ENCODE peak calls at places on chromosomes 7 and 10, in nine cellular contexts. One of them, this sample, is unnamed.

GRCh38 chr10:99394761-99395386 is 35.5 kb downstream of the GOT1 start:
- DNase-seq in foreskin fibroblast: no peak
- DNase-seq in body of pancreas: no peak
- DNase-seq in AG10803: no peak
- DNase-seq in neural progenitor cell: no peak
- DNase-seq in astrocyte of the spinal cord: no peak
- DNase-seq in heart left ventricle: no peak
- DNase-seq in right atrium auricular region: peak
- DNase-seq in dorsolateral prefrontal cortex: no peak
- DNase-seq in this sample: no peak

GRCh38 chr7:100489824-100490223 is 6.1 kb downstream of the NYAP1 start:
- DNase-seq in astrocyte of the spinal cord: peak
- DNase-seq in foreskin fibroblast: peak
- DNase-seq in right atrium auricular region: no peak
- DNase-seq in neural progenitor cell: peak
- DNase-seq in heart left ventricle: no peak
- DNase-seq in AG10803: peak
- DNase-seq in body of pancreas: peak
- DNase-seq in dorsolateral prefrontal cortex: peak
- DNase-seq in this sample: peak

GRCh38 chr10:58070964-58071363 is 196.7 kb downstream of the IPMK start:
- DNase-seq in right atrium auricular region: no peak
- DNase-seq in dorsolateral prefrontal cortex: no peak
- DNase-seq in body of pancreas: no peak
- DNase-seq in foreskin fibroblast: no peak
- DNase-seq in astrocyte of the spinal cord: no peak
- DNase-seq in heart left ventricle: no peak
- DNase-seq in AG10803: no peak
- DNase-seq in neural progenitor cell: no peak
- DNase-seq in this sample: no peak

GRCh38 chr10:77165445-77166316 is 471.9 kb downstream of the KCNMA1 start:
- DNase-seq in AG10803: peak
- DNase-seq in astrocyte of the spinal cord: peak
- DNase-seq in neural progenitor cell: peak
- DNase-seq in right atrium auricular region: no peak
- DNase-seq in body of pancreas: peak
- DNase-seq in dorsolateral prefrontal cortex: peak
- DNase-seq in heart left ventricle: no peak
- DNase-seq in foreskin fibroblast: peak
- DNase-seq in this sample: no peak

GRCh38 chr7:1809070-1809469 is 139.0 kb downstream of the ELFN1 start:
- DNase-seq in dorsolateral prefrontal cortex: peak
- DNase-seq in right atrium auricular region: peak
- DNase-seq in neural progenitor cell: no peak
- DNase-seq in body of pancreas: no peak
- DNase-seq in foreskin fibroblast: no peak
- DNase-seq in astrocyte of the spinal cord: no peak
- DNase-seq in AG10803: no peak
- DNase-seq in heart left ventricle: no peak
- DNase-seq in this sample: no peak

GRCh38 chr7:30596043-30596641 is 1.5 kb downstream of the GARS1 start:
- DNase-seq in foreskin fibroblast: peak
- DNase-seq in astrocyte of the spinal cord: peak
- DNase-seq in heart left ventricle: no peak
- DNase-seq in neural progenitor cell: peak
- DNase-seq in dorsolateral prefrontal cortex: no peak
- DNase-seq in body of pancreas: peak
- DNase-seq in AG10803: peak
- DNase-seq in right atrium auricular region: no peak
- DNase-seq in this sample: no peak

GRCh38 chr10:64753516-64753915 is 1232.3 kb downstream of the REEP3 start:
- DNase-seq in neural progenitor cell: no peak
- DNase-seq in astrocyte of the spinal cord: no peak
- DNase-seq in right atrium auricular region: no peak
- DNase-seq in dorsolateral prefrontal cortex: no peak
- DNase-seq in AG10803: no peak
- DNase-seq in foreskin fibroblast: no peak
- DNase-seq in heart left ventricle: no peak
- DNase-seq in body of pancreas: no peak
- DNase-seq in this sample: no peak

GRCh38 chr7:494261-494687 is 25.4 kb downstream of the PDGFA start:
- DNase-seq in right atrium auricular region: no peak
- DNase-seq in AG10803: no peak
- DNase-seq in heart left ventricle: peak
- DNase-seq in dorsolateral prefrontal cortex: peak
- DNase-seq in foreskin fibroblast: no peak
- DNase-seq in neural progenitor cell: no peak
- DNase-seq in body of pancreas: peak
- DNase-seq in astrocyte of the spinal cord: no peak
- DNase-seq in this sample: no peak

GRCh38 chr7:106219170-106219569 is 65.6 kb downstream of the NAMPT start:
- DNase-seq in neural progenitor cell: no peak
- DNase-seq in dorsolateral prefrontal cortex: no peak
- DNase-seq in right atrium auricular region: no peak
- DNase-seq in heart left ventricle: no peak
- DNase-seq in AG10803: no peak
- DNase-seq in foreskin fibroblast: no peak
- DNase-seq in body of pancreas: no peak
- DNase-seq in astrocyte of the spinal cord: no peak
- DNase-seq in this sample: no peak

GRCh38 chr7:106215868-106216516 is 68.8 kb downstream of the NAMPT start:
- DNase-seq in dorsolateral prefrontal cortex: no peak
- DNase-seq in foreskin fibroblast: no peak
- DNase-seq in heart left ventricle: no peak
- DNase-seq in neural progenitor cell: no peak
- DNase-seq in right atrium auricular region: no peak
- DNase-seq in astrocyte of the spinal cord: no peak
- DNase-seq in AG10803: no peak
- DNase-seq in body of pancreas: no peak
- DNase-seq in this sample: no peak

GRCh38 chr7:106218546-106218945 is 66.2 kb downstream of the NAMPT start:
- DNase-seq in body of pancreas: no peak
- DNase-seq in dorsolateral prefrontal cortex: no peak
- DNase-seq in AG10803: no peak
- DNase-seq in neural progenitor cell: no peak
- DNase-seq in right atrium auricular region: no peak
- DNase-seq in foreskin fibroblast: peak
- DNase-seq in astrocyte of the spinal cord: peak
- DNase-seq in heart left ventricle: no peak
- DNase-seq in this sample: no peak

GRCh38 chr7:106216517-106217088 is 68.2 kb downstream of the NAMPT start:
- DNase-seq in astrocyte of the spinal cord: peak
- DNase-seq in neural progenitor cell: no peak
- DNase-seq in dorsolateral prefrontal cortex: no peak
- DNase-seq in heart left ventricle: no peak
- DNase-seq in body of pancreas: peak
- DNase-seq in right atrium auricular region: peak
- DNase-seq in foreskin fibroblast: peak
- DNase-seq in AG10803: peak
- DNase-seq in this sample: no peak

DNA sequence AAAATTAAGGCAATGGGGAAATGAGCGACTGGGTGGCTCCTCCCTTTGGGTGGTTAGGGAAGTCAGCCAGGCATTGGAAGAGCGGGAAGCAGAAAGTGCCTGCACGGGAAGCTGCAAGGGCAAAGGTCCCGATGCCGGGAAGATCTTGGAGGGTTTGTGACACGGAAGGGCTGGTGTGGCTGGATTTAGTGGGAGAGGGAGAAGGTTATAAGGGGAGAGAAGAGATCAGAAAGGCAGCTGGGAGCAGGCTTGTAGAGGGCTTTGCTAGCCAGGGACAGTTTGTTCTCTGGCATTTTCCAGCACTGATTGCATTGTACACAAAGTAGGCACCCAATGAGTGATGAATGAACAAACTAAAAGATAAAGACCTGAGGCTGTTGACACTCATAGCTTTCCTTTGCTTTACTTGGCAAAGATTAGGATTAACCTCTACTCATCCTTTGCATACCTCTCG is 67.7 kb downstream of the NAMPT start:
- DNase-seq in AG10803: peak
- DNase-seq in heart left ventricle: peak
- DNase-seq in foreskin fibroblast: peak
- DNase-seq in body of pancreas: peak
- DNase-seq in dorsolateral prefrontal cortex: no peak
- DNase-seq in astrocyte of the spinal cord: peak
- DNase-seq in right atrium auricular region: peak
- DNase-seq in neural progenitor cell: no peak
- DNase-seq in this sample: no peak
- H3K4me3 ChIP-seq in AG10803: no peak
- H3K4me3 ChIP-seq in heart left ventricle: peak
- H3K4me3 ChIP-seq in foreskin fibroblast: peak
- H3K4me3 ChIP-seq in body of pancreas: no peak
- H3K4me3 ChIP-seq in dorsolateral prefrontal cortex: no peak
- H3K4me3 ChIP-seq in astrocyte of the spinal cord: no peak
- H3K4me3 ChIP-seq in right atrium auricular region: peak
- H3K4me3 ChIP-seq in neural progenitor cell: no peak
- H3K4me3 ChIP-seq in this sample: no peak

GRCh38 chr10:48504141-48504885 is 100.6 kb downstream of the ARHGAP22 start:
- DNase-seq in foreskin fibroblast: no peak
- DNase-seq in body of pancreas: no peak
- DNase-seq in AG10803: no peak
- DNase-seq in right atrium auricular region: peak
- DNase-seq in heart left ventricle: no peak
- DNase-seq in dorsolateral prefrontal cortex: no peak
- DNase-seq in neural progenitor cell: no peak
- DNase-seq in astrocyte of the spinal cord: no peak
- DNase-seq in this sample: no peak

GRCh38 chr10:48502791-48503190 is 102.1 kb downstream of the ARHGAP22 start:
- DNase-seq in neural progenitor cell: no peak
- DNase-seq in right atrium auricular region: peak
- DNase-seq in AG10803: no peak
- DNase-seq in foreskin fibroblast: no peak
- DNase-seq in heart left ventricle: no peak
- DNase-seq in dorsolateral prefrontal cortex: no peak
- DNase-seq in body of pancreas: no peak
- DNase-seq in astrocyte of the spinal cord: no peak
- DNase-seq in this sample: no peak

GRCh38 chr10:48505394-48506112 is 99.3 kb downstream of the ARHGAP22 start:
- DNase-seq in AG10803: no peak
- DNase-seq in body of pancreas: no peak
- DNase-seq in astrocyte of the spinal cord: no peak
- DNase-seq in heart left ventricle: no peak
- DNase-seq in neural progenitor cell: no peak
- DNase-seq in right atrium auricular region: peak
- DNase-seq in foreskin fibroblast: no peak
- DNase-seq in dorsolateral prefrontal cortex: no peak
- DNase-seq in this sample: no peak

GRCh38 chr10:48501806-48502771 is 102.8 kb downstream of the ARHGAP22 start:
- DNase-seq in neural progenitor cell: no peak
- DNase-seq in AG10803: no peak
- DNase-seq in astrocyte of the spinal cord: no peak
- DNase-seq in foreskin fibroblast: no peak
- DNase-seq in dorsolateral prefrontal cortex: no peak
- DNase-seq in body of pancreas: no peak
- DNase-seq in right atrium auricular region: peak
- DNase-seq in heart left ventricle: no peak
- DNase-seq in this sample: no peak

DNA sequence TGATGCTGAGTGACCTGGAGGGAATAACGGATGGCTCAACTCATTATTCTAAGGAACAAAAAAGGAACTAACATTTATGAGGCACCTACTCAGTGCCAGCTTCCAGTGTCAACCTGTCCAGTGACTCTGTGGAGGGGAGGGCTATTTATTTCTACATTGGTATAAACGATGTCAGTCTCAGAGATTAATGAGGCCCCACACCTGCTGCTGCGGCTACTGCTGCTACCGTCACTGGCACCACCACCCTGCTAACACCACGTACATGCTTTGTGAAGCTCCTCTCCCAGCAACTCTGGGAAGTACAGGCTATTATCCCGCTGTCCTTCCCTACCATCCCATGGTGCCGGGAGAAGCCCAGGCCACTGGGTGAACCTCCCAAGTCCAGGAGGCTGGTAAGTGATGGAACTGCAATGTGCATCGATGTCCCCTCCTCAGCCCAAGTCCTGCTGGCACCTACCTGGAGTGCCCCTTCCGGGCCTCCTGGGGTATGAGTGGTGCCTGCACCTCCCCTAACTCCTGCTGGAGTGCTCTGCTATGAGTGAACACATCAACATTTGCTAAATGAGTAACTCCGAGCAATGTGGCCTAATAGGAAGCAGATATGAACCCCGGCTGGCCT is 101.5 kb downstream of the ARHGAP22 start:
- DNase-seq in body of pancreas: no peak
- DNase-seq in heart left ventricle: no peak
- DNase-seq in astrocyte of the spinal cord: no peak
- DNase-seq in AG10803: no peak
- DNase-seq in neural progenitor cell: no peak
- DNase-seq in right atrium auricular region: peak
- DNase-seq in dorsolateral prefrontal cortex: no peak
- DNase-seq in foreskin fibroblast: peak
- DNase-seq in this sample: no peak
- TF ChIP-seq CTCF in body of pancreas: no peak
- TF ChIP-seq CTCF in heart left ventricle: no peak
- TF ChIP-seq CTCF in astrocyte of the spinal cord: no peak
- TF ChIP-seq CTCF in AG10803: no peak
- TF ChIP-seq CTCF in neural progenitor cell: no peak
- TF ChIP-seq CTCF in right atrium auricular region: no peak
- TF ChIP-seq CTCF in dorsolateral prefrontal cortex: no peak
- TF ChIP-seq CTCF in foreskin fibroblast: no peak
- TF ChIP-seq CTCF in this sample: no peak

GRCh38 chr10:32958085-32958991 is at the start of gene ITGB1:
- DNase-seq in right atrium auricular region: peak
- DNase-seq in dorsolateral prefrontal cortex: peak
- DNase-seq in foreskin fibroblast: peak
- DNase-seq in astrocyte of the spinal cord: peak
- DNase-seq in neural progenitor cell: peak
- DNase-seq in heart left ventricle: peak
- DNase-seq in AG10803: peak
- DNase-seq in body of pancreas: peak
- DNase-seq in this sample: no peak

GRCh38 chr10:32961343-32961891 is 3.4 kb upstream of the ITGB1 start:
- DNase-seq in foreskin fibroblast: no peak
- DNase-seq in AG10803: no peak
- DNase-seq in right atrium auricular region: no peak
- DNase-seq in neural progenitor cell: no peak
- DNase-seq in body of pancreas: no peak
- DNase-seq in heart left ventricle: no peak
- DNase-seq in dorsolateral prefrontal cortex: no peak
- DNase-seq in astrocyte of the spinal cord: no peak
- DNase-seq in this sample: no peak

GRCh38 chr10:32961892-32962369 is 3.9 kb upstream of the ITGB1 start:
- DNase-seq in body of pancreas: no peak
- DNase-seq in astrocyte of the spinal cord: peak
- DNase-seq in right atrium auricular region: no peak
- DNase-seq in heart left ventricle: no peak
- DNase-seq in AG10803: peak
- DNase-seq in neural progenitor cell: no peak
- DNase-seq in dorsolateral prefrontal cortex: no peak
- DNase-seq in foreskin fibroblast: peak
- DNase-seq in this sample: no peak

GRCh38 chr10:32958992-32959703 is 1.1 kb upstream of the ITGB1 start:
- DNase-seq in foreskin fibroblast: peak
- DNase-seq in body of pancreas: no peak
- DNase-seq in dorsolateral prefrontal cortex: no peak
- DNase-seq in astrocyte of the spinal cord: no peak
- DNase-seq in right atrium auricular region: no peak
- DNase-seq in heart left ventricle: no peak
- DNase-seq in AG10803: no peak
- DNase-seq in neural progenitor cell: no peak
- DNase-seq in this sample: no peak

DNA sequence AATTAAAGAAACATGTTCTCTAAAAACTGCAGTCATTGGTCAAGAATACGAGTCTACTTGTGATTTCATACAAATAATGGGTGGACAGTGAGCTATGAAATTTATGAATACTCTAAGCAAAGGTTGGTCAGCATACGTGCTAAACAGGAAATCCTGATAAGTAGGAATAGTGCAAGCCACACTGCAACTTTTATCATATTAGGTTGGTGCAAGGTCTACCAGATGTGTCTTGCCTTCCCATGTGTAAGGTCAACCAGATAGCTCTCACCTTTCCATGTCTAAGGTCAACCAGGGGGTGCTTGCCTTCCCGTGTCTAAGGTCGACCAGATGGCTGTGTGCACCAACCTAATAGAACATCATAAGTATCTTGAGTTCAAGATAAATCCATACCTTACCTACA is 2.0 kb upstream of the ITGB1 start:
- DNase-seq in dorsolateral prefrontal cortex: no peak
- DNase-seq in neural progenitor cell: no peak
- DNase-seq in astrocyte of the spinal cord: no peak
- DNase-seq in heart left ventricle: no peak
- DNase-seq in body of pancreas: no peak
- DNase-seq in AG10803: no peak
- DNase-seq in foreskin fibroblast: peak
- DNase-seq in right atrium auricular region: no peak
- DNase-seq in this sample: no peak
- H3K4me3 ChIP-seq in dorsolateral prefrontal cortex: no peak
- H3K4me3 ChIP-seq in neural progenitor cell: peak
- H3K4me3 ChIP-seq in astrocyte of the spinal cord: peak
- H3K4me3 ChIP-seq in heart left ventricle: peak
- H3K4me3 ChIP-seq in body of pancreas: no peak
- H3K4me3 ChIP-seq in AG10803: peak
- H3K4me3 ChIP-seq in foreskin fibroblast: peak
- H3K4me3 ChIP-seq in right atrium auricular region: no peak
- H3K4me3 ChIP-seq in this sample: peak

GRCh38 chr10:127133672-127134500 is 62.5 kb downstream of the INSYN2A start:
- DNase-seq in heart left ventricle: no peak
- DNase-seq in AG10803: no peak
- DNase-seq in foreskin fibroblast: no peak
- DNase-seq in neural progenitor cell: no peak
- DNase-seq in dorsolateral prefrontal cortex: no peak
- DNase-seq in body of pancreas: no peak
- DNase-seq in right atrium auricular region: no peak
- DNase-seq in astrocyte of the spinal cord: no peak
- DNase-seq in this sample: no peak
- TF ChIP-seq CTCF in heart left ventricle: no peak
- TF ChIP-seq CTCF in AG10803: no peak
- TF ChIP-seq CTCF in foreskin fibroblast: no peak
- TF ChIP-seq CTCF in neural progenitor cell: no peak
- TF ChIP-seq CTCF in dorsolateral prefrontal cortex: no peak
- TF ChIP-seq CTCF in body of pancreas: no peak
- TF ChIP-seq CTCF in right atrium auricular region: no peak
- TF ChIP-seq CTCF in astrocyte of the spinal cord: no peak
- TF ChIP-seq CTCF in this sample: no peak

This sample was measured in GM12864.